ENCODE peak calls at places on chromosome 6, in ten cellular contexts. S, H, Q, Y, C, D, G, R, X and N are unnamed samples.

GRCh38 chr6:46156701-46157100 is 14.1 kb downstream of the ENPP5 start:
- DNase-seq in S (no peak), H (no peak), Q (no peak), Y (no peak), C (no peak), D (no peak), G (no peak), R (no peak), X (no peak), N (no peak)

GRCh38 chr6:42368156-42368555 is 83.6 kb downstream of the TRERF1 start:
- DNase-seq in S (no peak), H (no peak), Q (no peak), Y (no peak), C (peak; percentile 27), D (no peak), G (peak; percentile 32), R (peak; percentile 28), X (no peak), N (no peak)

GRCh38 chr6:37628611-37629320 is 68.9 kb downstream of the MDGA1 start:
- DNase-seq in S (peak; percentile 44), H (peak; percentile 6), Q (no peak), Y (no peak), C (no peak), D (peak; percentile 82), G (no peak), R (no peak), X (no peak), N (no peak)

GRCh38 chr6:15017251-15017650 is 228.6 kb upstream of the JARID2 start:
- DNase-seq in S (peak; percentile 35), H (no peak), Q (no peak), Y (no peak), C (no peak), D (no peak), G (no peak), R (no peak), X (no peak), N (no peak)

GRCh38 chr6:12709116-12709515 is 7.5 kb upstream of the PHACTR1 start:
- DNase-seq in S (peak; percentile 80), H (no peak), Q (no peak), Y (no peak), C (no peak), D (peak; percentile 55), G (no peak), R (no peak), X (no peak), N (no peak)

GRCh38 chr6:47405273-47405672 is 72.3 kb upstream of the CD2AP start:
- DNase-seq in S (no peak), H (no peak), Q (no peak), Y (no peak), C (no peak), D (no peak), G (no peak), R (no peak), X (no peak), N (peak; percentile 63)

GRCh38 chr6:41966961-41967311 is 25.3 kb upstream of the CCND3 start:
- DNase-seq in S (peak; percentile 54), H (peak; percentile 73), Q (no peak), Y (no peak), C (no peak), D (peak; percentile 74), G (no peak), R (no peak), X (no peak), N (no peak)

GRCh38 chr6:108609276-108609769 is 48.6 kb downstream of the FOXO3 start:
- DNase-seq in S (peak; percentile 72), H (no peak), Q (no peak), Y (no peak), C (no peak), D (peak; percentile 56), G (no peak), R (no peak), X (no peak), N (no peak)

GRCh38 chr6:111013144-111013905 is 31.5 kb downstream of the RPF2 start:
- DNase-seq in S (no peak), H (no peak), Q (no peak), Y (peak; percentile 40), C (no peak), D (peak; percentile 38), G (no peak), R (no peak), X (no peak), N (no peak)

GRCh38 chr6:12627053-12627452 is 89.5 kb upstream of the PHACTR1 start:
- DNase-seq in S (no peak), H (no peak), Q (no peak), Y (no peak), C (no peak), D (no peak), G (no peak), R (no peak), X (no peak), N (no peak)

GRCh38 chr6:6556738-6557503 is 31.6 kb upstream of the LY86 start:
- DNase-seq in S (peak; percentile 32), H (peak; percentile 70), Q (no peak), Y (peak; percentile 30), C (no peak), D (peak; percentile 55), G (no peak), R (peak; percentile 51), X (peak; percentile 4), N (peak; percentile 43)

GRCh38 chr6:34672657-34673043 is 23.9 kb downstream of the ILRUN start:
- DNase-seq in S (no peak), H (no peak), Q (no peak), Y (no peak), C (no peak), D (no peak), G (no peak), R (no peak), X (no peak), N (no peak)

GRCh38 chr6:15770347-15771143 is 107.7 kb upstream of the DTNBP1 start:
- DNase-seq in S (peak; percentile 61), H (no peak), Q (no peak), Y (no peak), C (no peak), D (peak; percentile 49), G (no peak), R (no peak), X (no peak), N (no peak)

GRCh38 chr6:142303191-142303564 is 1.4 kb downstream of the ADGRG6 start:
- DNase-seq in S (no peak), H (peak; percentile 12), Q (no peak), Y (no peak), C (no peak), D (no peak), G (no peak), R (no peak), X (no peak), N (no peak)

GRCh38 chr6:141753180-141753579 is 379.5 kb upstream of the GJE1 start:
- DNase-seq in S (no peak), H (no peak), Q (no peak), Y (no peak), C (no peak), D (peak; percentile 34), G (no peak), R (no peak), X (no peak), N (no peak)

GRCh38 chr6:4914412-4915159 is 89.3 kb downstream of the RPP40 start:
- DNase-seq in S (peak; percentile 73), H (no peak), Q (no peak), Y (no peak), C (no peak), D (peak; percentile 65), G (no peak), R (no peak), X (no peak), N (no peak)

GRCh38 chr6:112579601-112580000 is 232.5 kb downstream of the RFPL4B start:
- DNase-seq in S (no peak), H (no peak), Q (no peak), Y (no peak), C (no peak), D (no peak), G (no peak), R (no peak), X (no peak), N (no peak)

GRCh38 chr6:159977242-159978214 is 8.6 kb downstream of the IGF2R start:
- DNase-seq in S (peak; percentile 63), H (no peak), Q (peak; percentile 77), Y (no peak), C (no peak), D (no peak), G (no peak), R (no peak), X (no peak), N (no peak)